ENCODE peak calls at places on chromosomes 16 and 17, in six cellular contexts. Z, Q, E, H, W and M are unnamed samples.
A peak's percentile ranks its signal among the peaks of the same experiment; 100 is the strongest.

GRCh38 chr17:62678214-62678919 is 50.9 kb downstream of the MRC2 start:
- DNase-seq in Q (no peak), H (no peak), Z (no peak), W (no peak), E (no peak), M (no peak)

GRCh38 chr16:35714665-35715064 is 2255.3 kb downstream of the TP53TG3F start:
- DNase-seq in E (no peak), Q (no peak), W (no peak), H (no peak), Z (no peak), M (no peak)

GRCh38 chr16:81447383-81448101 is 2.9 kb downstream of the CMIP start:
- DNase-seq in W (no peak), H (no peak), E (no peak), Z (no peak), Q (no peak), M (no peak)

GRCh38 chr17:19677736-19678379 is 29.3 kb downstream of the ALDH3A2 start:
- DNase-seq in H (no peak), W (no peak), E (peak; percentile 50), Z (no peak), Q (no peak), M (no peak)

GRCh38 chr16:9238346-9238745 is 146.9 kb downstream of the HAPSTR1 start:
- DNase-seq in W (no peak), H (no peak), Q (no peak), E (no peak), Z (no peak), M (no peak)

GRCh38 chr16:85369741-85370528 is 243.2 kb upstream of the GSE1 start:
- DNase-seq in Z (peak; percentile 46), Q (peak; percentile 86), W (no peak), H (peak; percentile 84), E (peak; percentile 74), M (peak; percentile 77)

GRCh38 chr17:4901108-4901647 is 1.7 kb downstream of the CHRNE start:
- DNase-seq in E (no peak), H (no peak), Q (no peak), Z (no peak), W (no peak), M (no peak)

GRCh38 chr16:20792216-20792615 is 14.1 kb downstream of the ERI2 start:
- DNase-seq in Z (no peak), W (no peak), H (no peak), Q (no peak), E (no peak), M (no peak)

GRCh38 chr16:81595676-81596292 is 151.2 kb downstream of the CMIP start:
- DNase-seq in Q (no peak), E (no peak), Z (no peak), W (no peak), H (no peak), M (no peak)

GRCh38 chr17:48761114-48761513 is 32.6 kb upstream of the HOXB13 start:
- DNase-seq in H (no peak), Q (no peak), W (no peak), Z (no peak), E (no peak), M (no peak)

GRCh38 chr17:47009759-47010594 is 30.9 kb upstream of the RPRML start:
- DNase-seq in W (no peak), E (no peak), Z (no peak), Q (no peak), H (no peak), M (no peak)

GRCh38 chr17:28748852-28749515 is 5.2 kb downstream of the TRAF4 start:
- DNase-seq in H (no peak), W (no peak), Z (no peak), Q (no peak), E (peak; percentile 49), M (no peak)

GRCh38 chr17:40825596-40825995 is 3.2 kb upstream of the KRT10 start:
- DNase-seq in H (no peak), Q (no peak), E (no peak), Z (no peak), W (no peak), M (no peak)

GRCh38 chr16:30741461-30741914 is 6.7 kb upstream of the PHKG2 start:
- DNase-seq in H (no peak), Q (no peak), Z (peak; percentile 83), E (peak; percentile 63), W (peak; percentile 70), M (no peak)

DNA sequence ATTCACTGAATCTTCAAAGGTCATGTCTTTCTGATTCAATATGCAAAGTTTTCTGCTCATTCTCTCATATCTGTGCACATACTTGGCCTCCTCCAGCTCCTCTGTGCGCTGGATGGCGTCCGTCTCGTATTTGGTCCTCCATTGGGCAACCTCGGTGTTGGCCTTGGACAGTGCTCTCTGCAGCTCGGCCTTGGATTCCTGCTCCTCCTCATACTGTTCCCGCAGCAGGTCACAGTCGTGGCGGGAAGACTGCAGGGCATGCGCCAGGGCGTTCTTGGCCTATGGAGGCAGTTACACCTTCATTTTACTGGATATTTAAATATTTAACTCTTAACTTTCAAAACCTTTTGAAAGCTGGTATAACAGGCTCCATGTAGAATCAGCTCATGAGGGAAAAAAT is 8.2 kb upstream of the MYH1 start:
- DNase-seq in H (no peak), E (no peak), Q (no peak), W (no peak), Z (no peak), M (no peak)
- TF ChIP-seq CTCF in H (no peak), E (no peak), Q (no peak), W (no peak), Z (no peak), M (no peak)

GRCh38 chr16:86429663-86430062 is 80.7 kb upstream of the FOXF1 start:
- DNase-seq in H (no peak), W (no peak), E (no peak), Q (no peak), Z (no peak), M (no peak)

GRCh38 chr16:86432691-86433090 is 77.6 kb upstream of the FOXF1 start:
- DNase-seq in W (no peak), E (no peak), Z (peak; percentile 32), H (no peak), Q (no peak), M (no peak)

GRCh38 chr16:86430814-86431213 is 79.5 kb upstream of the FOXF1 start:
- DNase-seq in H (no peak), W (no peak), Q (no peak), Z (no peak), E (no peak), M (no peak)

GRCh38 chr16:86432048-86432447 is 78.3 kb upstream of the FOXF1 start:
- DNase-seq in H (no peak), E (no peak), Z (no peak), Q (no peak), W (no peak), M (no peak)

GRCh38 chr16:86431540-86431939 is 78.8 kb upstream of the FOXF1 start:
- DNase-seq in Q (no peak), E (no peak), H (no peak), W (no peak), Z (no peak), M (no peak)
- TF ChIP-seq CTCF in Q (no peak), E (no peak), H (no peak), W (no peak), Z (no peak), M (no peak)

GRCh38 chr17:41957869-41958231 is 8.7 kb upstream of the CNP start:
- DNase-seq in E (no peak), Q (no peak), W (no peak), H (no peak), Z (no peak), M (no peak)

GRCh38 chr17:41962111-41962510 is 4.5 kb upstream of the CNP start:
- DNase-seq in E (no peak), W (no peak), Z (no peak), H (no peak), Q (no peak), M (no peak)

GRCh38 chr17:41957058-41957868 is 9.3 kb upstream of the CNP start:
- DNase-seq in E (peak; percentile 61), Z (no peak), H (peak; percentile 46), Q (no peak), W (no peak), M (no peak)

GRCh38 chr17:41959030-41959335 is 7.6 kb upstream of the CNP start:
- DNase-seq in Z (peak; percentile 15), W (no peak), Q (no peak), E (no peak), H (no peak), M (no peak)

GRCh38 chr17:41959336-41960095 is 7.1 kb upstream of the CNP start:
- DNase-seq in Q (peak; percentile 40), Z (peak; percentile 73), E (peak; percentile 91), W (peak; percentile 15), H (peak; percentile 65), M (no peak)
- TF ChIP-seq CTCF in Q (peak; percentile 34), Z (peak; percentile 56), E (peak; percentile 77), W (peak; percentile 64), H (peak; percentile 28), M (no peak)

DNA sequence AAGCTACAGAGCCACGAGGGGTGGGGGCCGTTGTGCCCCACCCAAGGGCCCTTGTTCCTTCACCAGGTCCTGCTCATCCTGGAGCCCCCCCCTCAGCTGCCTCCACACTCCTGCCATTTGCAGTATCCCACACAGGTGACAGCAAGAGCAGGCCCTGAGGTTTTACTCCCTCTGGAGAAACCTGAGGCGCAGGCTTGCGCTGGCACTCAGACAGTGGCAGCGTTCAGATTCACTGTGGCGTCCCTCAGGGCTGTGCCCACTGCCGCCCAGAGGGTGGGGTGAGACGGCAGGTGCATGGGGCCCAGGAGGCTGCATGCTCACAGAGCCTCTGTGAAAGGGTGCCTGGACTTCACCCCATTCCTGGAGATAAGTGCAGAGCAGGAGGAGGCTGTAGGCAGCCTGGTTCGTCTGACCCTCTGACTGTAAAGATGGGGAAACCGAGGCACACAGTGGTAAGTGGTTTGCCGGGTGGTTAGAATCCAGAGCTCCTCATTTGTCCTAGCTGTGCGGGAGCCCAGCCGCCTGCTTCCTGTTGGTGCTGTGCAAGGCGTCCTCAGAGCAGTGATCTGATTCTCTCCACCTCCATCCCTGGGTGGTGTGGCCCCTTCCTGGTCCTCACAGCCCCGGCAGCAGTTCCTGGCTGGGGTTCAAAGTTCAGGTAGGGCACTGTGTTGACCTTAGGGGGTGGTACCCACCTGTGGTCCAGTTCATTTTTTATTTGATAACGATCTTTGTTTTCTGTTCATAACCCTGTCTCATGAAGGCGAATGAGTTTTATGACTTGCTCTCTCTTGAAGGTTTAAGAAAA is 1.6 kb downstream of the SPIRE2 start:
- DNase-seq in E (no peak), H (no peak), Z (no peak), W (no peak), Q (no peak), M (no peak)
- TF ChIP-seq CTCF in E (no peak), H (no peak), Z (no peak), W (no peak), Q (no peak), M (no peak)

DNA sequence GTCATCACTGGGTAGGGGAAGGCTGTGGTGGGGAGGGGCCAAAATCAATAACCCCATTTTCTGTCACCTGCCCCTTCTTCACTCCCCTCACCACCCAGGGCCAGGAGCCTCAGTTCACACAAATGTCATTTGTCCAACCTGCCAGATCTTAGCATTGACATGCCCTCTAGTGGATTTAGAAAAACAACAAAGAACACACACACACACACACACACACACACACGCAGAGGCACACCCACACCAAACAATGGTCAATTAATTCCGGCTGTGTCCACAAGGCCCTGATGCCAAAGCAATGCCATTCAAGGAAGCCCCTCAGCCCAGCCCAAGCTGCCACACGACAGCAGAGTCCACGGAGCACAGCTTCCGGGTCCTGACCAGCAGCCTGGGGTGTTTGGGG is 68.4 kb downstream of the NOG start:
- DNase-seq in W (no peak), Z (no peak), H (no peak), Q (no peak), E (no peak), M (no peak)
- TF ChIP-seq CTCF in W (no peak), Z (no peak), H (no peak), Q (no peak), E (no peak), M (no peak)